ENCODE peak calls at places on chromosomes 7 and 10, in ten cellular contexts. O is neural crest cell, S is tibial artery, L is hepatocyte, K is IMR-90, E is cardiac fibroblast, P is GM13977, X is left lung, V is foreskin fibroblast, C is foreskin keratinocyte. M is an unnamed sample.

GRCh38 chr10:79156334-79157274 is 87.8 kb downstream of the ZMIZ1 start:
- DNase-seq in O (no peak), S (no peak), L (no peak), K (no peak), E (no peak), P (no peak), X (no peak), V (no peak), C (no peak), M (no peak)

GRCh38 chr10:37975407-37975991 is 948 bp downstream of the ZNF25 start:
- DNase-seq in O (no peak), S (no peak), L (no peak), K (peak; percentile 38), E (peak; percentile 23), P (no peak), X (no peak), V (peak; percentile 10), C (peak; percentile 16), M (no peak)

GRCh38 chr7:70489808-70490207 is 642.1 kb upstream of the GALNT17 start:
- DNase-seq in O (no peak), S (peak; percentile 22), L (no peak), K (no peak), E (peak; percentile 18), P (no peak), X (no peak), V (no peak), C (no peak), M (no peak)

GRCh38 chr10:62036186-62037081 is 134.9 kb downstream of the ARID5B start:
- DNase-seq in O (no peak), S (no peak), L (no peak), K (no peak), E (no peak), P (no peak), X (no peak), V (no peak), C (no peak), M (no peak)

GRCh38 chr10:8137726-8138125 is 83.2 kb downstream of the GATA3 start:
- DNase-seq in O (no peak), S (no peak), L (no peak), K (no peak), E (no peak), P (no peak), X (no peak), V (no peak), C (no peak), M (no peak)

GRCh38 chr7:116239019-116239418 is 28.7 kb downstream of the TES start:
- DNase-seq in O (no peak), S (no peak), L (no peak), K (no peak), E (no peak), P (no peak), X (no peak), V (no peak), C (no peak), M (no peak)

GRCh38 chr7:36155811-36156361 is 2.8 kb downstream of the EEPD1 start:
- DNase-seq in O (no peak), S (peak; percentile 53), L (peak; percentile 34), K (peak; percentile 53), E (peak; percentile 11), P (no peak), X (no peak), V (no peak), C (no peak), M (no peak)

GRCh38 chr10:67086324-67087139 is 160.7 kb downstream of the LRRTM3 start:
- DNase-seq in O (no peak), S (no peak), L (no peak), K (no peak), E (no peak), P (no peak), X (no peak), V (no peak), C (no peak), M (no peak)

GRCh38 chr10:3014968-3015367 is 52.4 kb upstream of the PFKP start:
- DNase-seq in O (no peak), S (no peak), L (no peak), K (peak; percentile 22), E (no peak), P (no peak), X (no peak), V (no peak), C (no peak), M (no peak)

GRCh38 chr10:97445722-97446639 is at the start of the genes EXOSC1 and ZDHHC16:
- DNase-seq in O (peak; percentile 85), S (peak; percentile 93), L (peak; percentile 97), K (peak; percentile 97), E (peak; percentile 96), P (peak; percentile 98), X (peak; percentile 94), V (peak; percentile 92), C (peak; percentile 89), M (peak; percentile 92)
- TF ChIP-seq CTCF in O (no peak), S (no peak), L (peak; percentile 5), K (peak; percentile 20), E (no peak), P (no peak), X (no peak), V (peak; percentile 12), C (peak; percentile 43), M (no peak)

DNA sequence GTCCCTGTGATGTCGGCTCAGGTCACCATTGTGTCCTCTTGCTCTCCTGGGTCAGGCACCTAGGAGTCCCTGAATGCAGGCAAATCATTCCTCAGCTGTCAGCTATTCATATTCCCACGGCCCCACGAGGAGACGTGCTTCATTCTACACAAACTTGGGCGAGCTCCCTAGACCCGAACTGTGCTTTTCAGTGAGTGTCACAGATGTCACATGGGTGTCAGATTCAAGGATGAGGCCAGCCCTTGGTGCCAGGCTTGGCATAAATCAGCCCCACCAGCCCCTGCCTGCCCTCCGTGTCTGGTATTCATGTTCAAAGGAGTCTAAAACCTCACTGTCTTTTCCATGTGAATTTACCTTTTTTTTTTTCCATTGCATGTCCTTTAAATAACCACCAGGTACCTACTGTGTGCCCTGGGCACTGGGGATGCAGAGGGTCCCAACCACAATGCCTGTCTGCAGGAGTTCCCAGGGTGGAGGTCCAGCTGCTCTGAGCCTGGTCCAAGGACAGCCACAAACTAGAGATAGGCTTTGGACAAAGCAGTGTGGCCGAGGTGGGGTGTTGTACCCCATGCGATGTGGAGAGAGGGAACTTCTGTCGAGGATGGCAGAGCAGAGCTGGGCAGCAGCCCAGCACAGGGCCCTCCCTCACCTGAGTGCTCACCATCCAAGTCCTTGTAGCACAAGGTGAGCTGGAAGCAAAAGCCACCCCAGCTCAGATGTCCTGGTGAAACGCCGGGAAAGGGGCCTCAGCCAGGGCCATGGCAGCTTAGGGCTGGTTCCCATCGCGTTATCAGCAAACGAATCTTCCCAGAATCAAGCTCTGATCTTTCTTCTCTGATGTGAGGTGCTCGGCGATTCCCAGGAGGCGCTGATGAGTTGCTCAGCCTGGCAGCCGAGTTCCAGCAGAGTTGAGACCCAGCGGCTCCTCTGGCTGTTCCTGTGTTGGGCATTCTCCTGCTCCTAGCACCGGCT is 611.9 kb downstream of the PTPRN2 start:
- DNase-seq in O (no peak), S (no peak), L (no peak), K (no peak), E (no peak), P (no peak), X (no peak), V (no peak), C (no peak), M (no peak)
- TF ChIP-seq CTCF in O (no peak), S (no peak), L (no peak), K (no peak), E (no peak), P (no peak), X (no peak), V (no peak), C (no peak), M (no peak)

DNA sequence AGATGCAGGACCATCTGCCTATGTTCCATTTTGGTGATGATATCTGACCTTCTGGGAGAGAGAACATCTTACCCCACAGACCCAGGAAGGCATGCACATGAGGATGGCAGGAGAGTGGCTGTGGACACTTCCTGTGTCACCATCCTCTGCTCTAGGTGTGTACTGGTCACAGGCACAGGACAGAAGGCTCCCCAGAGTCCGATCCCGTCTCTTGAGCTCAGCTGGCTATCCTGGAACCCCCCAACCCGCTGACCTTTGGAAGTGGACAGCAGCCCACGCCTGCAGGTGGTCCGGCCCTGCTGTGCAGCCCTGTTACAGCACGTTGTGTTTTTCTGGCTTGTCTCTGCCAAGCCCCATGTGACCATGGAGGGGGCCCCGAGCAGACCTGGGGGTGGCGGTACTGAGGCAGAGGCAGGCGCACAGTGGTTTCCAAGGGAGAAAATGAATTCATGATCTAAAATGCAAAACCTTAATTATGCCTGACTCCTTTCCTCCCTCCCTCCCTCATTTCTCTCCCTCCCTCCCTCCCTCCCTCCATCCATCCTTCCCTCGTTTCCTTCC is 178.8 kb downstream of the CUX1 start:
- DNase-seq in O (no peak), S (no peak), L (no peak), K (no peak), E (no peak), P (no peak), X (peak; percentile 45), V (no peak), C (no peak), M (no peak)
- TF ChIP-seq CTCF in O (no peak), S (no peak), L (no peak), K (no peak), E (no peak), P (peak; percentile 8), X (no peak), V (no peak), C (no peak), M (no peak)

DNA sequence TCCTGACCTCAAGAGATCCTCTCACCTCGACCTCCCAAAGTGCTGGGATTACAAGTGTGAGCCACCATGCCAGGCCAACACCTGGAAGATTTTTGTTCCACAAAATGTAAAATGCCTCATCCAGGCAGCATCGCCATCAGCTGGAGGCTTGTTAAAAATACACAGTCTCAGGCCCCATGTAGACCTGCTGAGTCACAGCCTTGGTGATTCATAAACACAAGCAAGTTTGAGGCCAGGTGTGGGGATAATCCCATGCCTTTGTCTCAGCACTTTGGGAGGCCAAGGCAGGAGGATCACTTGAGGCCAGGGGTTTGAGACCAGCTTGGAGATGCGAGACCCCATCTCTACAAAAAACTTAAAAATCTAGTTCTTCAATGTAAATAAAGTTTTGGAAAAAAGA is 49.1 kb upstream of the FOXK1 start:
- DNase-seq in O (no peak), S (no peak), L (no peak), K (peak; percentile 76), E (peak; percentile 50), P (no peak), X (no peak), V (peak; percentile 56), C (no peak), M (no peak)
- TF ChIP-seq CTCF in O (no peak), S (no peak), L (no peak), K (peak; percentile 23), E (no peak), P (no peak), X (no peak), V (no peak), C (peak; percentile 32), M (no peak)

GRCh38 chr10:126836009-126836408 is 69.2 kb upstream of the DOCK1 start:
- DNase-seq in O (no peak), S (no peak), L (no peak), K (no peak), E (no peak), P (no peak), X (no peak), V (no peak), C (no peak), M (no peak)
- TF ChIP-seq CTCF in O (no peak), S (no peak), L (no peak), K (no peak), E (no peak), P (no peak), X (no peak), V (no peak), C (no peak), M (no peak)

M was measured in omental fat pad.